ENCODE peak calls at places on chromosome 2, in seven cellular contexts. X, J, D, Z, O, C and H are unnamed samples.

GRCh38 chr2:203734276-203734983 is 28.0 kb downstream of the CD28 start:
- DNase-seq in X (no peak), J (no peak), D (peak), Z (no peak), O (no peak), C (peak), H (no peak)

GRCh38 chr2:88828397-88829137 is 137.1 kb downstream of the RPIA start:
- DNase-seq in X (no peak), J (no peak), D (no peak), Z (no peak), O (no peak), C (peak), H (peak)

GRCh38 chr2:98909381-98910211 is 26.4 kb downstream of the CRACDL start:
- DNase-seq in X (peak), J (peak), D (no peak), Z (no peak), O (no peak), C (peak), H (peak)

GRCh38 chr2:201205516-201205850 is 22.5 kb downstream of the CASP10 start:
- DNase-seq in X (no peak), J (no peak), D (no peak), Z (no peak), O (no peak), C (no peak), H (no peak)

GRCh38 chr2:70480468-70480867 is 73.2 kb downstream of the TGFA start:
- DNase-seq in X (no peak), J (no peak), D (no peak), Z (no peak), O (no peak), C (no peak), H (no peak)

GRCh38 chr2:88452980-88453582 is 588 bp upstream of the FOXI3 start:
- DNase-seq in X (peak), J (no peak), D (peak), Z (no peak), O (no peak), C (no peak), H (no peak)

GRCh38 chr2:148614024-148614331 is 30.6 kb upstream of the EPC2 start:
- DNase-seq in X (peak), J (peak), D (no peak), Z (no peak), O (no peak), C (no peak), H (no peak)

GRCh38 chr2:73037947-73038585 is 33.4 kb downstream of the SFXN5 start:
- DNase-seq in X (no peak), J (no peak), D (no peak), Z (no peak), O (no peak), C (no peak), H (no peak)

GRCh38 chr2:30229596-30229995 is 1.7 kb upstream of the LBH start:
- DNase-seq in X (no peak), J (no peak), D (peak), Z (no peak), O (no peak), C (no peak), H (no peak)

GRCh38 chr2:60742419-60742818 is 13.6 kb upstream of the PAPOLG start:
- DNase-seq in X (no peak), J (no peak), D (no peak), Z (no peak), O (no peak), C (no peak), H (no peak)

GRCh38 chr2:142259356-142259755 is 128.5 kb upstream of the LRP1B start:
- DNase-seq in X (no peak), J (no peak), D (no peak), Z (no peak), O (no peak), C (no peak), H (no peak)

GRCh38 chr2:219230201-219230540 is 565 bp downstream of the ANKZF1 start:
- DNase-seq in X (peak), J (no peak), D (peak), Z (no peak), O (peak), C (peak), H (peak)

GRCh38 chr2:67340118-67341011 is 56.8 kb upstream of the ETAA1 start:
- DNase-seq in X (no peak), J (no peak), D (no peak), Z (no peak), O (no peak), C (no peak), H (no peak)

GRCh38 chr2:231197741-231198290 is 615 bp upstream of the ARMC9 start:
- DNase-seq in X (no peak), J (no peak), D (no peak), Z (no peak), O (no peak), C (no peak), H (no peak)

GRCh38 chr2:170656669-170657068 is 58.5 kb upstream of the SP5 start:
- DNase-seq in X (no peak), J (no peak), D (no peak), Z (no peak), O (no peak), C (no peak), H (no peak)

GRCh38 chr2:241011296-241011600 is 12.8 kb downstream of the SNED1 start:
- DNase-seq in X (no peak), J (no peak), D (peak), Z (no peak), O (no peak), C (peak), H (peak)

GRCh38 chr2:44218771-44219170 is 50.1 kb downstream of the PPM1B start:
- DNase-seq in X (no peak), J (no peak), D (no peak), Z (no peak), O (no peak), C (no peak), H (no peak)

GRCh38 chr2:10163498-10164486 is 41.3 kb downstream of the RRM2 start:
- DNase-seq in X (no peak), J (no peak), D (no peak), Z (no peak), O (no peak), C (no peak), H (peak)

GRCh38 chr2:152407204-152407721 is 72.3 kb downstream of the FMNL2 start:
- DNase-seq in X (no peak), J (peak), D (no peak), Z (no peak), O (no peak), C (peak), H (no peak)

GRCh38 chr2:136141510-136142154 is 23.7 kb upstream of the CXCR4 start:
- DNase-seq in X (no peak), J (no peak), D (no peak), Z (no peak), O (no peak), C (no peak), H (no peak)

GRCh38 chr2:165691615-165692014 is 102.4 kb downstream of the GALNT3 start:
- DNase-seq in X (no peak), J (peak), D (no peak), Z (no peak), O (no peak), C (no peak), H (no peak)

GRCh38 chr2:152348388-152348787 is 13.4 kb downstream of the FMNL2 start:
- DNase-seq in X (no peak), J (no peak), D (no peak), Z (no peak), O (no peak), C (no peak), H (no peak)

GRCh38 chr2:226077841-226078240 is 678.3 kb downstream of the NYAP2 start:
- DNase-seq in X (no peak), J (no peak), D (no peak), Z (no peak), O (no peak), C (no peak), H (no peak)